ENCODE peak calls at places on chromosomes 11 and 22, in six cellular contexts. Q, F, D, V, J and L are unnamed samples.

GRCh38 chr11:8963569-8964323 is 496 bp downstream of the TMEM9B start:
- DNase-seq in Q (peak), F (no peak), D (peak), V (peak), J (no peak), L (no peak)

GRCh38 chr11:32792111-32792947 is 2.1 kb downstream of the CCDC73 start:
- DNase-seq in Q (no peak), F (no peak), D (no peak), V (no peak), J (no peak), L (no peak)

GRCh38 chr11:118699508-118700220 is 20.2 kb upstream of the TREH start:
- DNase-seq in Q (no peak), F (no peak), D (no peak), V (no peak), J (no peak), L (no peak)

GRCh38 chr22:48896766-48897637 is 930.7 kb downstream of the BRD1 start:
- DNase-seq in Q (no peak), F (no peak), D (no peak), V (no peak), J (no peak), L (no peak)

GRCh38 chr11:69981119-69981770 is 96.9 kb upstream of the ANO1 start:
- DNase-seq in Q (no peak), F (no peak), D (no peak), V (peak), J (no peak), L (no peak)

GRCh38 chr11:27926981-27927481 is 180.9 kb downstream of the KIF18A start:
- DNase-seq in Q (no peak), F (peak), D (peak), V (peak), J (peak), L (no peak)

GRCh38 chr11:61975638-61976419 is 8.4 kb upstream of the FTH1 start:
- DNase-seq in Q (peak), F (no peak), D (no peak), V (no peak), J (no peak), L (peak)

GRCh38 chr22:29332886-29333496 is 17.5 kb upstream of the RASL10A start:
- DNase-seq in Q (no peak), F (no peak), D (no peak), V (no peak), J (no peak), L (no peak)

GRCh38 chr11:78030429-78031325 is 7.6 kb upstream of the KCTD14 start:
- DNase-seq in Q (peak), F (no peak), D (peak), V (no peak), J (peak), L (peak)

GRCh38 chr22:39478461-39478860 is 21.6 kb downstream of the MGAT3 start:
- DNase-seq in Q (no peak), F (no peak), D (no peak), V (no peak), J (no peak), L (no peak)

GRCh38 chr11:32983506-32983905 is 32.2 kb upstream of the DEPDC7 start:
- DNase-seq in Q (no peak), F (no peak), D (no peak), V (no peak), J (no peak), L (no peak)

GRCh38 chr11:66070604-66071325 is 693 bp downstream of the PACS1 start:
- DNase-seq in Q (peak), F (peak), D (no peak), V (peak), J (no peak), L (peak)

GRCh38 chr11:76880314-76880713 is 19.6 kb downstream of the ACER3 start:
- DNase-seq in Q (no peak), F (no peak), D (no peak), V (no peak), J (peak), L (peak)

GRCh38 chr11:61966673-61967176 is 709 bp downstream of the FTH1 start:
- DNase-seq in Q (peak), F (peak), D (no peak), V (peak), J (peak), L (peak)

GRCh38 chr11:10091314-10092045 is 202.5 kb downstream of the SBF2 start:
- DNase-seq in Q (no peak), F (no peak), D (peak), V (no peak), J (no peak), L (no peak)
- H3K4me3 ChIP-seq in Q (no peak), F (no peak), D (no peak), V (no peak), J (no peak), L (no peak)

DNA sequence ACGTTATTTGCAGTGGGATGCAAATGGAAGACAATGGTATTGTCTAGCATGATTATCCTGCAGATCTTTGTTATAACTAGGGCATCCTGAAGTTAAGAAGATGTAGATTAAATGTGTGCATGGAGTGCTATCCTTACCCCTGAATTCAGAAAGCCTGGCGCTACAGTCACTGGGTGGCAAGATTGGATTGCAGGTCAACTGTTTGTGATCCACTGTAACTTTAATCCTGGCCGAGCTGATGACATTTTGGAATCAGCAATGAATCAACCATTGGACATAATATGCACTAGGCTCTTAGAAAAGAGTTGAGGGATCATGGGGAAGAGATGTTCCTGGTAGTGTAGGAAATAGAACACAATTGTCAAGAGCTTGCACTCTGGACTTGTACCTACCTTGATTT is 25.1 kb downstream of the SEZ6L start:
- DNase-seq in Q (no peak), F (no peak), D (no peak), V (no peak), J (no peak), L (no peak)
- H3K4me3 ChIP-seq in Q (no peak), F (no peak), D (no peak), V (no peak), J (no peak), L (no peak)

DNA sequence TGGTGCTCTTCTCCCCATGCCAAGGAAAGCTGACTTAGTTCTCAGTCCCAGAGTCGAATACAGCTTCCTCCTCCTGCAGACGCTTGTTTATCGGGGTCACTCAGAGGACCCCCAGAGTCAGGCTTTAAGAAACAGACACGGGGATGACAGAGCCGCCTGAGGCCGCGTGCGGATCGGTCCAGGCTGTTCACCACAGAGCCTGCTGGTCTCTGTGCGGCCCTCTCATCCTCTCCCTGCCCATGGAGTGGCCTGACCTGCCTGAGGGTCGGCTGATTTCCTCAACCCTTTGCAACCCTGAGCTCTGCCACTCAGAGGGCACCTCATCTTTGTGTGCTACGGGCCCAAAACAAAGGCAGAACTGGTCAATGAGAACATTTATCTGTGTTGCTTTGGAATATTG is 2.1 kb downstream of the GAL start:
- DNase-seq in Q (no peak), F (no peak), D (no peak), V (no peak), J (no peak), L (no peak)
- H3K4me3 ChIP-seq in Q (no peak), F (no peak), D (no peak), V (no peak), J (no peak), L (no peak)

GRCh38 chr11:64723117-64723906 is at the start of gene NRXN2:
- DNase-seq in Q (peak), F (peak), D (peak), V (peak), J (peak), L (peak)

GRCh38 chr11:64724863-64725535 is 2.0 kb upstream of the NRXN2 start:
- DNase-seq in Q (no peak), F (no peak), D (no peak), V (no peak), J (no peak), L (no peak)

GRCh38 chr11:64722141-64723050 is 601 bp downstream of the NRXN2 start:
- DNase-seq in Q (no peak), F (no peak), D (no peak), V (no peak), J (no peak), L (no peak)

GRCh38 chr11:64725601-64726139 is 2.7 kb upstream of the NRXN2 start:
- DNase-seq in Q (no peak), F (no peak), D (no peak), V (no peak), J (no peak), L (no peak)

DNA sequence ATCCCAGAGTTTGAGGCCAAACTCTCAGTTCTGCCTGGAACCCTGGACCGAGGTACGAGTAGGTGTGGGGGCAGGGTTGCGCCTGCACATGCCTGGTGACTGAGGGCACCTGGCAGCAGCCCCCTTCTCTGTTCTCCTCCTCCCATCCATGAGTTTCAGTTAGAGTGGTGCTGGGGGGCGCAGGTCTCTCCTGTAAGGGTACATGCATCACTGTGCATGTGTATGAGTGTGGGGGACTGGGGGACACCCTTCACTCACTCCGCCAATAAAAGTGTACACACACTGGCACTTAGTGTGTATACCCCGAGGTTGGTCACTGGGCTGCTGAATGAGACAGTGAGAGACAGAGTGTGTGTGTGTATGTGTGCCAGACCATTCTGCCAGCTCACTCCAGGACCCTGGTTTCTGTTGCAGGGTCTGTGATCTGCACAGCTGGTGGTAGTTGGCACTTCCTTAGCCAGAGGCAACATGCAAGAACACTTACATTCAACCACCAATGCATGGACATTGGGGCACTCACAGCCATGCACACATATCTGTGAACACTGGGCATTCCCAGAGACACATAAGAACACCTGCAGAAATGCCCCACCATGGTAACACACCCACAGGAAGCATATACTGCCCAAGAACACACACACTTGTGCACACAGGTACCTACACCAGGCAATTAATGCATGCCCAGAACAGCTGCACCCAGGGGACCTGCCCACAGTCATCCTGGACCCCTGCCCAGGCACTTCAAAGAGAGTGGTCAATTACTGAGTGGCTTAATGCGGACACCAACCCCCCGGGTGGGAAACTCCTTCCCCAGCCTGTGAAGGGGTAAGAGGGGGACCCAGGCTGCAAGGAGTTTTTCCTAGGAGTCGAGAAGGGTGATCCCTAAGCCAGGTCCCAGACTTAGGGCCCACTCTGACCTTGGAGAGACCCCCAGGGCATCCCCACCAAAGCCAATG is 1.2 kb upstream of the NRXN2 start:
- DNase-seq in Q (no peak), F (no peak), D (no peak), V (no peak), J (no peak), L (no peak)
- H3K4me3 ChIP-seq in Q (peak), F (no peak), D (no peak), V (no peak), J (no peak), L (no peak)

GRCh38 chr22:19412478-19412877 is 19.1 kb downstream of the HIRA start:
- DNase-seq in Q (no peak), F (no peak), D (no peak), V (no peak), J (no peak), L (no peak)
- H3K4me3 ChIP-seq in Q (no peak), F (no peak), D (no peak), V (no peak), J (no peak), L (no peak)

GRCh38 chr22:22424956-22425355 is 83.6 kb downstream of the ZNF280B start:
- DNase-seq in Q (no peak), F (no peak), D (no peak), V (no peak), J (no peak), L (no peak)
- H3K4me3 ChIP-seq in Q (no peak), F (no peak), D (no peak), V (no peak), J (no peak), L (no peak)

DNA sequence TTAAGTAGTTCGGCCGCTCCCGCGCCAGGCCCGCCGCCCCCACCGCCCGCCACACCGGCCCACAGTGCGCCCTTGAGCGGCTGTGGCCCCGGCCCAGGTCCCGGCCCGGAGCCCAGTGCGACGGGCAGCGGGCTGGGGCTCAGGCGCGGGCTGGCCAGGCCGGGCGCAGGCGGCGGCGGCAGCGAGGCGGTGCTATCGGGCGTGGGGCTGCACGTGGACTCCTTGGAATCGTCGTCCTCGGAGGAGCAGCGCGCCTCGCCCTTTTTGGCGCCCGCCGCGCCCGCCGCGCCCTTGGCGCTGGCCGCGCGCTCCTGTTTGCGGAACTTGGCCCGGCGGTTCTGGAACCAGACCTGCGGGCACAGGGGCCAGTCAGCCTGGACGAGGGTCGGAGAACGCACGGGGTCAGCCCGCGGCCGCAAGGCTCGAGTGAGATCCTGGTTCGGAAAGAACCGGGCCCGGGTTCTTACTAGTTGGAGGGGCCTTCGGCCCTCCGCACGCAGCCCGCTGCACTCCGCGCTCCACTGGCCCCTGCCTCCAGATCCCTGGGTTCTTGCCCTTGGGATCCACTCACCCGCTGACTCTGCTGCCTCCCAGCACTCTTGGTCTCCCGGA is 4.0 kb downstream of the PHOX2A start:
- DNase-seq in Q (no peak), F (peak), D (no peak), V (no peak), J (no peak), L (no peak)
- H3K4me3 ChIP-seq in Q (peak), F (peak), D (no peak), V (no peak), J (no peak), L (no peak)